ENCODE peak calls at places on chromosome 1, in seven cellular contexts. V is heart left ventricle, P is ovary, W is upper lobe of left lung, B is body of pancreas, D is K562, L is stomach. J is an unnamed sample.

GRCh38 chr1:104476126-104476525 is 726.4 kb downstream of the AMY1C start:
- DNase-seq in D (no peak), V (no peak), W (no peak), P (no peak), B (no peak), L (no peak), J (no peak)

GRCh38 chr1:6859415-6860343 is 74.4 kb downstream of the CAMTA1 start:
- DNase-seq in L (no peak), B (no peak), V (no peak), D (peak; percentile 10), P (no peak), W (peak; percentile 72), J (no peak)

GRCh38 chr1:110888641-110889040 is 15.7 kb downstream of the CD53 start:
- DNase-seq in D (no peak), P (no peak), L (no peak), W (no peak), B (no peak), V (no peak), J (no peak)

GRCh38 chr1:111746614-111746999 is 7.4 kb upstream of the INKA2 start:
- DNase-seq in P (no peak), W (no peak), B (no peak), V (no peak), L (no peak), D (peak; percentile 26), J (no peak)

GRCh38 chr1:89781494-89782126 is 39.2 kb upstream of the LRRC8D start:
- DNase-seq in P (no peak), L (no peak), W (no peak), V (no peak), B (no peak), D (no peak), J (no peak)

GRCh38 chr1:1359668-1360468 is 1.5 kb upstream of the MXRA8 start:
- DNase-seq in D (no peak), V (peak; percentile 72), P (peak; percentile 53), W (no peak), B (no peak), L (no peak), J (no peak)

GRCh38 chr1:91557039-91557690 is 56.5 kb downstream of the CDC7 start:
- DNase-seq in W (no peak), D (no peak), B (no peak), L (no peak), P (no peak), V (no peak), J (no peak)

GRCh38 chr1:58815680-58816071 is 31.8 kb upstream of the JUN start:
- DNase-seq in W (peak; percentile 53), L (no peak), V (no peak), P (no peak), D (peak; percentile 27), B (peak; percentile 48), J (no peak)

GRCh38 chr1:55259906-55260608 is 44.9 kb upstream of the USP24 start:
- DNase-seq in W (no peak), D (no peak), L (no peak), P (no peak), B (no peak), V (no peak), J (no peak)

DNA sequence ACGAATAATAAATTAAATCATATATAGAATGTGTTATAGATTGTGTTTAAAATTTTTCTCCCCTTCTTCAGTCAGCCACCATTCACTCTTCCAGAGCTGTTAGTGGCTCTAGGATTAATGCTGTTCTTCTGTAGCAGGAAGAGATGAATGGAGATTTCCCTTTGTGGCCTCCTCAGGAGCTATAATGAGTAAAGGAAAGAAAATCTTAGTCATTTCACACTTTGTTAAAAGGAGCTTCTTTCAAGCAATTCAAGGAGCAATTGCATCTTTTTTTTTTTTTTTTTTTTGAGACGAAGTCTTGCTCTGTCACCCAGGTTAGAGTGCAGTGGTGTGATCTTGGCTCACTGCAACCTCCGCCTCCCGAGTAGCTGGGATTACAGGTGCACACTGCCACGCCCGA is 23.7 kb upstream of the TMCO2 start:
- DNase-seq in B (no peak), V (no peak), L (no peak), P (no peak), D (no peak), W (no peak), J (no peak)
- TF ChIP-seq POLR2A in B (no peak), V (no peak), L (no peak), P (no peak), D (no peak), W (no peak), J (no peak)

GRCh38 chr1:226643167-226643566 is 94.6 kb downstream of the STUM start:
- DNase-seq in W (peak; percentile 68), L (no peak), D (peak; percentile 83), V (no peak), P (peak; percentile 33), B (no peak), J (no peak)
- TF ChIP-seq CTCF in W (no peak), L (no peak), D (no peak), V (no peak), P (no peak), B (no peak), J (no peak)

GRCh38 chr1:174286042-174286441 is 126.7 kb downstream of the RABGAP1L start:
- DNase-seq in B (no peak), P (no peak), V (no peak), L (no peak), D (no peak), W (no peak), J (no peak)

GRCh38 chr1:174289644-174290310 is 130.5 kb downstream of the RABGAP1L start:
- DNase-seq in V (peak; percentile 28), D (no peak), W (no peak), P (no peak), L (no peak), B (no peak), J (no peak)

DNA sequence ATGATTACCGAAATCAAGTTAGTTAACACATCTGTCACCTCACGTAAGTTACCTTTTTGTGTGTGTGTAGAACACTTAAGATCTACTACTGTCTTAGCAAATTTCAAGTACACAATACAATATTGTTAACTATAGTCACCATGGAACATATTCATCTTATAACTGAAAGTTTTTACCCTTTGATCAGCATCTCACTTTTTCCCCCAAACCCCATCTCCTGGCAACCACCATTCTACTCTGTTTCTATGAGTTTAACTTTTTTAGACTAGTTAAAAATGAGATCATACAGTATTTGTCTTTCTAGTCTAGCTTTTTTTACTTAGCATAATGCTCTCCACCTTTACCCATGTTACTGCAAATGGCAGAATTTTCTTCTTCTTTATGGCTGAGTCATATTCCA is 124.7 kb downstream of the RABGAP1L start:
- DNase-seq in D (no peak), L (no peak), V (no peak), W (no peak), B (no peak), P (no peak), J (no peak)
- H3K4me3 ChIP-seq in D (no peak overlapping the region), L (no peak overlapping the region), V (no peak overlapping the region), W (no peak overlapping the region), B (no peak overlapping the region), P (no peak overlapping the region), J (no peak overlapping the region)

GRCh38 chr1:203476223-203476622 is 617 bp downstream of the PRELP start:
- DNase-seq in L (no peak), W (no peak), P (no peak), D (no peak), B (no peak), V (no peak), J (no peak)

GRCh38 chr1:203473781-203474305 is 1.8 kb upstream of the PRELP start:
- DNase-seq in D (no peak), W (no peak), B (no peak), L (no peak), V (no peak), P (no peak), J (no peak)

GRCh38 chr1:203477748-203478147 is 2.1 kb downstream of the PRELP start:
- DNase-seq in P (no peak), D (no peak), V (no peak), L (no peak), B (no peak), W (no peak), J (no peak)

GRCh38 chr1:203473281-203473680 is 2.3 kb upstream of the PRELP start:
- DNase-seq in P (peak; percentile 64), V (no peak), B (no peak), D (no peak), W (no peak), L (no peak), J (no peak)

DNA sequence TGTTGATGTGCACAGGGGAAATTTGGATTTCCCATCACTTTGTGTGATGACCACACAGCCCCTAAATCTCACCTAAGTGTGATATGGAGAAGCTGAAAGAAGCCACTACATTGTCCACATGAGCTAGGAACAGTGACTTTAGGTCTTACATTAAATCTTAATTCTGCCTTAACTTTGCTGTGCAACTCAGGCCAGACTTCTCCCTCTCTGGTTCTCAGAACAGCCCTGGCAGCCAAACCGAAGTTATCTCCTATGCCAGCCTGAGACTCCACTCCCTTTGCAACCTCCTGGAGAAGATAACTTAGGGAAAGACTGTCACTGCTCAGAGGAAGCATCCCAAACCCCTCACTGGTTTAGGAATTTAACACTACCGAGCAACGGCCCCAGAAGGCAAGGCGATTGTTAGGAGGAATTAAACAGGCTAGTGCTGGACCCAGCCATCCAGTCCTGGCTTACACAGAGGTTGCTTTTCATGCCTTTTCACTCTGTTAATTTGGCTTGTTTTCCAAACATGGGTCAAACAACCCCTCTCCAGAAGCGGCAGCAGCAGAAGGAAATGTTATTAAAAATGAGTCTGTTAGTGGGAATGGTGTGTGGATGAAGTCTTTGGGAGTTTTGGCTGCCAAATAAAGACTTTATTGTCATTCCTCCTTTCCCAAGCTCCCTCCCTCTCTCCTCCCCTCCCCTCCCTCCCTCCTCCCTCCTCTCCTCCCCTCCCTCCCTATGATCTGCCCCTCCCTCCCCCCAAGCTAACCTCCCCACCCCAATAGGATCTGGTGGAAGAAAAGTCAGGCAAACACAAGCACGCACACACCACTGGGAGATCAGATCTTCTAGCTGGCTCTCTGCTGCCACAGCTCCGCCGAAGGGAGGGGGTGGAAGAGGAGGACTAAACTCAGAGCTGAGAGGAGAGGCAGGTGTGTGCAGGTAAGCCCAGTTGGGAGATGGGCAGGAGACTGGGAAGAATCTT is at the start of gene PRELP:
- DNase-seq in V (peak; percentile 47), L (peak; percentile 37), D (no peak), P (peak; percentile 83), W (no peak), B (peak; percentile 61), J (peak; percentile 91)
- TF ChIP-seq POLR2A in V (peak; percentile 27), L (no peak), D (no peak), P (peak; percentile 82), W (peak; percentile 39), B (no peak), J (peak; percentile 6)

DNA sequence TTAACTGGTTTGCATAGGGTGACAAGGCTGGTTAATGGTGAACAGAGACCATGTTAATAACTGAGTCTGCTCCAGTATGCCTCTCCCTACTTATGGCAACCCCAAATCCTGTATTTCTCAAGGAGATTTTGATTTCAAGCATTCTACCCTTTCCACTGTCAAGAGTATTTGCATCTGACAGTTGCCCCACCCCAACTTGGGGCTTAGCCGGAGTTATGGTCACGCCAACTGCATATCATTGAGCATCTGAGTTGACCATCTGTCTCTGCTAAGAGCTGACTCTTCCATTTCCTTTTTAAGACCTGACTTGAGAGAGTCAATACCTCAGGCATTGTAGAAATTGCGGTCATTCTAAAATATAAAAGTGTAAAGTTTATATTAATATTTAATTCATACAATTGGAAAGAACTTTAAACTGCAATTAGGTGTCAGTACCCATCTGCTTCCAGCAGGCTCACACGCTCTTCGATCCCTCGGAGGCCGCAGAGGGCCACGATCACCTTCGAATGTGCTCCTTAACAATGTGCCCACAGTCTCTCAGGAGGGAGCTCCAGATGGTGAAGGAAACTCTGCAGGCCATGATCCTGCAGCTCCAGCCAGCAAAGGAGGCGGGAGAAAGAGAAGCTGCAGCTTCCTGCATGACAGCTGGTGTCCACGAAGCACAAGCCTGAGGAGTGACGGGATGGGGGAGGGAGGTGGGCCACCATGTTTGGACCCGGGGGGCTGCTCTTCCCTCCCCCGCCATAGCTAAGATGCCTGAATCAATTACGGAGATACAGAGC is 409.8 kb downstream of the DISC1 start:
- DNase-seq in W (no peak), L (no peak), P (no peak), B (no peak), D (no peak), V (no peak), J (no peak)
- TF ChIP-seq CTCF in W (no peak), L (no peak), P (no peak), B (no peak), D (no peak), V (no peak), J (no peak)

GRCh38 chr1:17308593-17308992 is 596 bp downstream of the PADI4 start:
- DNase-seq in W (peak; percentile 44), L (no peak), B (no peak), D (no peak), V (no peak), P (no peak), J (peak; percentile 26)
- H3K4me3 ChIP-seq in W (no peak overlapping the region), L (no peak overlapping the region), B (no peak overlapping the region), D (no peak overlapping the region), V (no peak overlapping the region), P (no peak overlapping the region), J (no peak overlapping the region)

J was measured in lower leg skin.